ENCODE peak calls at places on chromosomes 2 and 18, in nine cellular contexts. One of them, this sample, is unnamed.
A peak's percentile ranks its signal among the peaks of the same experiment; 100 is the strongest.

GRCh38 chr18:46374850-46375249 is 270.7 kb downstream of the HAUS1 start:
- DNase-seq in adrenal gland: no peak
- DNase-seq in heart left ventricle: no peak
- DNase-seq in uterus: no peak
- DNase-seq in NB4: no peak
- DNase-seq in prostate gland: peak; percentile 58
- DNase-seq in Peyer's patch: no peak
- DNase-seq in endothelial cell of umbilical vein: no peak
- DNase-seq in gastrocnemius medialis: no peak
- DNase-seq in this sample: peak; percentile 49

GRCh38 chr2:33378551-33379220 is 97.8 kb upstream of the RASGRP3 start:
- DNase-seq in adrenal gland: no peak
- DNase-seq in heart left ventricle: no peak
- DNase-seq in uterus: no peak
- DNase-seq in NB4: peak; percentile 17
- DNase-seq in prostate gland: no peak
- DNase-seq in Peyer's patch: no peak
- DNase-seq in endothelial cell of umbilical vein: no peak
- DNase-seq in gastrocnemius medialis: no peak
- DNase-seq in this sample: no peak

GRCh38 chr2:72915907-72916742 is 1.2 kb upstream of the EMX1 start:
- DNase-seq in adrenal gland: peak; percentile 23
- DNase-seq in heart left ventricle: no peak
- DNase-seq in uterus: no peak
- DNase-seq in NB4: peak; percentile 49
- DNase-seq in prostate gland: peak; percentile 35
- DNase-seq in Peyer's patch: no peak
- DNase-seq in endothelial cell of umbilical vein: no peak
- DNase-seq in gastrocnemius medialis: peak; percentile 18
- DNase-seq in this sample: peak; percentile 24

GRCh38 chr2:159712194-159712928 is at the start of gene MARCHF7:
- DNase-seq in adrenal gland: peak; percentile 97
- DNase-seq in heart left ventricle: peak; percentile 97
- DNase-seq in uterus: peak; percentile 93
- DNase-seq in NB4: peak; percentile 99
- DNase-seq in prostate gland: peak; percentile 94
- DNase-seq in Peyer's patch: peak; percentile 94
- DNase-seq in endothelial cell of umbilical vein: peak; percentile 96
- DNase-seq in gastrocnemius medialis: peak; percentile 97
- DNase-seq in this sample: peak; percentile 97

GRCh38 chr2:241968417-241968816 is 98.9 kb downstream of the RTP5 start:
- DNase-seq in adrenal gland: no peak
- DNase-seq in heart left ventricle: no peak
- DNase-seq in uterus: no peak
- DNase-seq in NB4: no peak
- DNase-seq in prostate gland: no peak
- DNase-seq in Peyer's patch: no peak
- DNase-seq in endothelial cell of umbilical vein: no peak
- DNase-seq in gastrocnemius medialis: no peak
- DNase-seq in this sample: no peak

GRCh38 chr2:381919-382833 is 94.3 kb upstream of the ALKAL2 start:
- DNase-seq in adrenal gland: no peak
- DNase-seq in heart left ventricle: no peak
- DNase-seq in uterus: no peak
- DNase-seq in NB4: no peak
- DNase-seq in prostate gland: no peak
- DNase-seq in Peyer's patch: no peak
- DNase-seq in endothelial cell of umbilical vein: no peak
- DNase-seq in gastrocnemius medialis: no peak
- DNase-seq in this sample: no peak

GRCh38 chr2:105243961-105244360 is 2.4 kb downstream of the GPR45 start:
- DNase-seq in adrenal gland: no peak
- DNase-seq in heart left ventricle: no peak
- DNase-seq in uterus: no peak
- DNase-seq in NB4: no peak
- DNase-seq in prostate gland: no peak
- DNase-seq in Peyer's patch: no peak
- DNase-seq in endothelial cell of umbilical vein: no peak
- DNase-seq in gastrocnemius medialis: no peak
- DNase-seq in this sample: no peak

GRCh38 chr18:79918089-79919011 is 33.1 kb downstream of the SLC66A2 start:
- DNase-seq in adrenal gland: no peak
- DNase-seq in heart left ventricle: no peak
- DNase-seq in uterus: no peak
- DNase-seq in NB4: no peak
- DNase-seq in prostate gland: peak; percentile 2
- DNase-seq in Peyer's patch: no peak
- DNase-seq in endothelial cell of umbilical vein: no peak
- DNase-seq in gastrocnemius medialis: peak; percentile 6
- DNase-seq in this sample: no peak

GRCh38 chr18:9849407-9849961 is 36.3 kb upstream of the TXNDC2 start:
- DNase-seq in adrenal gland: peak; percentile 56
- DNase-seq in heart left ventricle: peak; percentile 47
- DNase-seq in uterus: no peak
- DNase-seq in NB4: peak; percentile 94
- DNase-seq in prostate gland: peak; percentile 21
- DNase-seq in Peyer's patch: no peak
- DNase-seq in endothelial cell of umbilical vein: no peak
- DNase-seq in gastrocnemius medialis: peak; percentile 93
- DNase-seq in this sample: peak; percentile 94

GRCh38 chr18:3478262-3478978 is 28.4 kb downstream of the TGIF1 start:
- DNase-seq in adrenal gland: no peak
- DNase-seq in heart left ventricle: no peak
- DNase-seq in uterus: no peak
- DNase-seq in NB4: peak; percentile 19
- DNase-seq in prostate gland: no peak
- DNase-seq in Peyer's patch: no peak
- DNase-seq in endothelial cell of umbilical vein: peak; percentile 22
- DNase-seq in gastrocnemius medialis: no peak
- DNase-seq in this sample: no peak
- TF ChIP-seq POLR2A in adrenal gland: no peak
- TF ChIP-seq POLR2A in heart left ventricle: no peak
- TF ChIP-seq POLR2A in uterus: no peak
- TF ChIP-seq POLR2A in NB4: no peak
- TF ChIP-seq POLR2A in prostate gland: no peak
- TF ChIP-seq POLR2A in Peyer's patch: no peak
- TF ChIP-seq POLR2A in endothelial cell of umbilical vein: no peak
- TF ChIP-seq POLR2A in gastrocnemius medialis: no peak
- TF ChIP-seq POLR2A in this sample: no peak

GRCh38 chr2:8632755-8633154 is 49.1 kb upstream of the ID2 start:
- DNase-seq in adrenal gland: no peak
- DNase-seq in heart left ventricle: no peak
- DNase-seq in uterus: no peak
- DNase-seq in NB4: no peak
- DNase-seq in prostate gland: no peak
- DNase-seq in Peyer's patch: no peak
- DNase-seq in endothelial cell of umbilical vein: no peak
- DNase-seq in gastrocnemius medialis: no peak
- DNase-seq in this sample: no peak

GRCh38 chr2:8636041-8636491 is 45.8 kb upstream of the ID2 start:
- DNase-seq in adrenal gland: no peak
- DNase-seq in heart left ventricle: no peak
- DNase-seq in uterus: no peak
- DNase-seq in NB4: no peak
- DNase-seq in prostate gland: no peak
- DNase-seq in Peyer's patch: no peak
- DNase-seq in endothelial cell of umbilical vein: no peak
- DNase-seq in gastrocnemius medialis: no peak
- DNase-seq in this sample: no peak

GRCh38 chr2:8634466-8635172 is 47.2 kb upstream of the ID2 start:
- DNase-seq in adrenal gland: no peak
- DNase-seq in heart left ventricle: no peak
- DNase-seq in uterus: no peak
- DNase-seq in NB4: no peak
- DNase-seq in prostate gland: no peak
- DNase-seq in Peyer's patch: no peak
- DNase-seq in endothelial cell of umbilical vein: no peak
- DNase-seq in gastrocnemius medialis: no peak
- DNase-seq in this sample: no peak

GRCh38 chr2:8633186-8633734 is 48.6 kb upstream of the ID2 start:
- DNase-seq in adrenal gland: no peak
- DNase-seq in heart left ventricle: no peak
- DNase-seq in uterus: no peak
- DNase-seq in NB4: no peak
- DNase-seq in prostate gland: no peak
- DNase-seq in Peyer's patch: no peak
- DNase-seq in endothelial cell of umbilical vein: no peak
- DNase-seq in gastrocnemius medialis: no peak
- DNase-seq in this sample: no peak

DNA sequence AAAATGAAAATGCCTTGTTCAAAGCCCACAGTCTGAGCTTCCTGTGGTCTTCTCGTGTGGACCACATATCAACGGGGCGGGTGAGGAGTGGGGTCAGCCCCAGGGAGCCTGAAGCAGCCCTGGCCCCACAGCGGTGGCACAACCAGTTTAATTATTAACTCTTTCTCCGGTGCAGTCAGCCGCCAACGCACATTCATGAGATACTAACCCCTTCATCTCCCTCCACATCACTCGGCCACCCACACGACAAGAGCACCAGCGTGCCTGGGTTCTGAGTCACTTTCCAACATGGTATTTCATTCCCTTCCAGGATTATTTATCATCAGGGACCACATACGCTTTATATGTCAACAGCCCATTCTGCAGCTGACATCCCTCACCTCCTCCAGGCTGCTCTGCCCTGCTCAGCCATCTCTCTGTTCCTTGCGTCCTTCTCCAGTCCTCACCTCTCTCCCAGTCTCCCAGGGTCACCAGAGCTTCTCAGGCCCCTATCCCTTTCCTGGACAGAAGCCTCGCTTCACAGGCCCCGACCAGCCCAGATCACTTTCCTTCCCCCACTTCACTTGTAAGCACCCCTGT is 48.0 kb upstream of the ID2 start:
- DNase-seq in adrenal gland: no peak
- DNase-seq in heart left ventricle: no peak
- DNase-seq in uterus: no peak
- DNase-seq in NB4: no peak
- DNase-seq in prostate gland: no peak
- DNase-seq in Peyer's patch: no peak
- DNase-seq in endothelial cell of umbilical vein: no peak
- DNase-seq in gastrocnemius medialis: no peak
- DNase-seq in this sample: no peak
- TF ChIP-seq POLR2A in adrenal gland: no peak
- TF ChIP-seq POLR2A in heart left ventricle: no peak
- TF ChIP-seq POLR2A in uterus: no peak
- TF ChIP-seq POLR2A in NB4: no peak
- TF ChIP-seq POLR2A in prostate gland: no peak
- TF ChIP-seq POLR2A in Peyer's patch: no peak
- TF ChIP-seq POLR2A in endothelial cell of umbilical vein: no peak
- TF ChIP-seq POLR2A in gastrocnemius medialis: no peak
- TF ChIP-seq POLR2A in this sample: no peak

DNA sequence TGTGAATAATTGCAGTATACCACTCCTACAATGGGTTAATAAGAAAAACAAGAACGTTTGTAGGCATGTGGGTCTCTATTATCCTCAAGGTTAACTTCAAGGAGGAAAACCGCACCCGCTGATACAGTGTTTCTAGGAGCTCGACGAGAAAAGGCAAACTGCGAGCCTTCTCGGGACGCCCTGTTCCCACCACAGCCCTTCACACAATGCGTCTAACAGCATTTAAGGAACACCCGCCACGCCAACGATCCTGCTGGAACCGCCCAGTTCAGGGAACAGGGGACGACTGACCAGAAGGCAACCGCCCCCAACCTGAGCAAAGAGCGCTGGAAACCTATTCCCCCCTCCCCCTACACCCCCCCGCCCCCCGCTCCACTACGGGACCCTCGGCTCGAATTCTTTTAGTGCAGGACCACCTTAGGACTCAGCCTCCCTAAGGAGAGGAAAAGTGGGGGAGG is 710 bp upstream of the TMSB10 start:
- DNase-seq in adrenal gland: peak; percentile 67
- DNase-seq in heart left ventricle: peak; percentile 81
- DNase-seq in uterus: peak; percentile 85
- DNase-seq in NB4: peak; percentile 71
- DNase-seq in prostate gland: peak; percentile 61
- DNase-seq in Peyer's patch: peak; percentile 71
- DNase-seq in endothelial cell of umbilical vein: peak; percentile 41
- DNase-seq in gastrocnemius medialis: peak; percentile 64
- DNase-seq in this sample: peak; percentile 11
- TF ChIP-seq POLR2A in adrenal gland: no peak
- TF ChIP-seq POLR2A in heart left ventricle: peak; percentile 22
- TF ChIP-seq POLR2A in uterus: no peak
- TF ChIP-seq POLR2A in NB4: no peak
- TF ChIP-seq POLR2A in prostate gland: peak; percentile 33
- TF ChIP-seq POLR2A in Peyer's patch: peak; percentile 23
- TF ChIP-seq POLR2A in endothelial cell of umbilical vein: no peak
- TF ChIP-seq POLR2A in gastrocnemius medialis: peak; percentile 32
- TF ChIP-seq POLR2A in this sample: no peak

GRCh38 chr2:238207006-238207405 is 3.5 kb upstream of the ILKAP start:
- DNase-seq in adrenal gland: no peak
- DNase-seq in heart left ventricle: no peak
- DNase-seq in uterus: no peak
- DNase-seq in NB4: no peak
- DNase-seq in prostate gland: no peak
- DNase-seq in Peyer's patch: no peak
- DNase-seq in endothelial cell of umbilical vein: no peak
- DNase-seq in gastrocnemius medialis: no peak
- DNase-seq in this sample: no peak

GRCh38 chr2:238203973-238204683 is 633 bp upstream of the ILKAP start:
- DNase-seq in adrenal gland: no peak
- DNase-seq in heart left ventricle: no peak
- DNase-seq in uterus: no peak
- DNase-seq in NB4: peak; percentile 96
- DNase-seq in prostate gland: no peak
- DNase-seq in Peyer's patch: peak; percentile 60
- DNase-seq in endothelial cell of umbilical vein: no peak
- DNase-seq in gastrocnemius medialis: no peak
- DNase-seq in this sample: peak; percentile 51

GRCh38 chr2:238202326-238203103 is 980 bp downstream of the ILKAP start:
- DNase-seq in adrenal gland: peak; percentile 12
- DNase-seq in heart left ventricle: no peak
- DNase-seq in uterus: no peak
- DNase-seq in NB4: peak; percentile 57
- DNase-seq in prostate gland: no peak
- DNase-seq in Peyer's patch: peak; percentile 22
- DNase-seq in endothelial cell of umbilical vein: peak; percentile 39
- DNase-seq in gastrocnemius medialis: no peak
- DNase-seq in this sample: peak; percentile 60

DNA sequence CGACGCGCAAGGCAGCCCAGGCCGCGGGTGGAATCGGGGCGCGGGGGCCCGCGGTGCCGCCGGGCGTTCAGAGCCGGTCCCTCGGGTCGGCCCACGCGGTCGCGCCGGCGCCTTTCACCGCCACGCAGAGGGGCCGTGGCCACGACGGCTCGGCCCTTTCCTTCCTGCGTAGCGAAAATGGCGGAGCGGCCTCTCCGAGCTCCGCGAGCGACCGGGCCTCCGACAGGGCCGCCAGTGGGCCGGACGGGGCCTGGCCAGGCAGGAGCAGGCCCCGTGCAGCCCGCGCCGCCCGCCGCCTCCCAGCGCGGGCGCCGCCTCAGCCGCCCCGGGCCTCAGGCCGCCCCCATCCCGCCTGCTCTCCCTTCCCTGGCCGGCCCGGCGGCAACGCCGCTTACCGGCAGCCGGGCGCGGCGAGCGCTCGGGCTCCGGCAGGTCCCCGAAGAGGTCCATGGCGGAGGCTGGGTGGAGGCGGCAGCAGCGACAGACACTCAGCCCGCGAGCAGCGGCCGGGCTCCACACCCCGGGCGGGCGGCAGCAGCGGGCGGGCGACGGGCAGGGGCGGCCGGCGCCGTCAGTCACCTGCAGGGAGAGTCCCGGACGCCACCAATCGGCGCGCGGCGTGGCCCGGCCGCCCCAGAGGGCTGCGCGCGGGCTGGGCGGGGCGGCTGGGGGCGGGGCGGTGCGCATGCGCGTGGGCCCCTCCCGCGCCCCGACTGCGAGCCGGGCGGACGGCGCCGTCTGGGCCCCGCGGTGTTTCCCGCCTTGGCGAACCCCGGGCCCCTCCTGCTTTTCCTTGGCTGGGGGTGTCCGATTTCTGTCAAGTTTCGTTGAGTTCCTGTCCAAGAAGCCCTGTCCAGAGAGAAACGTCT is at the start of gene ILKAP:
- DNase-seq in adrenal gland: peak; percentile 92
- DNase-seq in heart left ventricle: peak; percentile 92
- DNase-seq in uterus: peak; percentile 83
- DNase-seq in NB4: peak; percentile 90
- DNase-seq in prostate gland: peak; percentile 88
- DNase-seq in Peyer's patch: peak; percentile 85
- DNase-seq in endothelial cell of umbilical vein: peak; percentile 74
- DNase-seq in gastrocnemius medialis: peak; percentile 87
- DNase-seq in this sample: peak; percentile 96
- TF ChIP-seq POLR2A in adrenal gland: peak; percentile 83
- TF ChIP-seq POLR2A in heart left ventricle: peak; percentile 74
- TF ChIP-seq POLR2A in uterus: peak; percentile 91
- TF ChIP-seq POLR2A in NB4: peak; percentile 74
- TF ChIP-seq POLR2A in prostate gland: peak; percentile 78
- TF ChIP-seq POLR2A in Peyer's patch: peak; percentile 86
- TF ChIP-seq POLR2A in endothelial cell of umbilical vein: peak; percentile 90
- TF ChIP-seq POLR2A in gastrocnemius medialis: peak; percentile 93
- TF ChIP-seq POLR2A in this sample: peak; percentile 79

This sample was measured in erythroblast.